ENCODE peak calls at places on chromosomes 5 and 9, in four cellular contexts. Q is uterus, S is cardiac muscle cell, H is kidney. G is an unnamed sample. For H3K4me1, the result is how much of the 10 kb centered on the place peaks cover.

GRCh38 chr5:5492087-5492933 is 69.8 kb downstream of the ICE1 start:
- DNase-seq in Q (no peak), S (peak), H (no peak), G (peak)

GRCh38 chr5:6631441-6631840 is 1.4 kb downstream of the NSUN2 start:
- DNase-seq in S (peak), H (no peak), Q (no peak), G (no peak)

GRCh38 chr5:1119312-1119831 is 7.5 kb upstream of the SLC12A7 start:
- DNase-seq in S (no peak), H (no peak), Q (no peak), G (no peak)

GRCh38 chr5:87524217-87524616 is 111.5 kb upstream of the CCNH start:
- DNase-seq in S (no peak), Q (no peak), H (no peak), G (no peak)

GRCh38 chr5:29262683-29263082 is 1930.8 kb upstream of the CDH6 start:
- DNase-seq in S (no peak), Q (no peak), H (no peak), G (no peak)

GRCh38 chr9:135561391-135562234 is at the start of gene PAEP:
- DNase-seq in H (no peak), Q (no peak), S (peak), G (no peak)

GRCh38 chr5:163846512-163846911 is 341.1 kb downstream of the MAT2B start:
- DNase-seq in Q (no peak), S (peak), H (no peak), G (no peak)

GRCh38 chr5:98296426-98296825 is 477.0 kb upstream of the RGMB start:
- DNase-seq in S (peak), H (no peak), Q (no peak), G (no peak)

GRCh38 chr9:113296796-113297558 is 6.2 kb downstream of the RNF183 start:
- DNase-seq in S (no peak), Q (no peak), H (no peak), G (no peak)

GRCh38 chr5:154850255-154851062 is at the start of gene FAXDC2:
- DNase-seq in S (peak), H (peak), Q (peak), G (no peak)

GRCh38 chr9:16704489-16705111 is 165.9 kb downstream of the BNC2 start:
- DNase-seq in H (peak), S (peak), Q (peak), G (no peak)

GRCh38 chr5:177448244-177448950 is 1.8 kb downstream of the PRR7 start:
- DNase-seq in H (no peak), S (no peak), Q (no peak), G (no peak)

GRCh38 chr5:181259974-181260719 is 796 bp downstream of the TRIM52 start:
- DNase-seq in Q (no peak), S (no peak), H (no peak), G (no peak)
- H3K4me1 ChIP-seq in Q (under half), S (under half), H (under half), G (under half)

DNA sequence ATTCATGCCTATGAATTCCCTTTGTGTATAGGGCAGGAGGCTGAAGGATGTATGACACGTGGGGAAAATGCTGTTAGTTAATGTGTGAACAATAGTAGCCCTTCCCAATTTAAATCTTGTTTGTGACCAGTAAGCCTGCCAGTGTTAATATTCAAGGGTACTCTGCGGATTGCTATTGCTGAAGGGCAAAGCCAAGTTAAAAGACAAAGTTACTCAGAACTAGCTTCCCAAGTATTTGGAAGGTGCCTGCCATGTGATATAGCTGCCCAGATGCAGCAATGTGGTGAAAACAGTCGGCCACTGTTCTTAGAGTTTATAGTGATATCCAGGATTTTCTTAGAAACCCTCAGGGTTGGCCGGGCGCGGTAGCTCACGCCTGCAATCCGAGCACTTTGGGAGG is 34.6 kb downstream of the MARVELD2 start:
- DNase-seq in H (no peak), S (no peak), Q (no peak), G (no peak)
- H3K27ac ChIP-seq in H (peak), S (no peak), Q (no peak), G (no peak)

DNA sequence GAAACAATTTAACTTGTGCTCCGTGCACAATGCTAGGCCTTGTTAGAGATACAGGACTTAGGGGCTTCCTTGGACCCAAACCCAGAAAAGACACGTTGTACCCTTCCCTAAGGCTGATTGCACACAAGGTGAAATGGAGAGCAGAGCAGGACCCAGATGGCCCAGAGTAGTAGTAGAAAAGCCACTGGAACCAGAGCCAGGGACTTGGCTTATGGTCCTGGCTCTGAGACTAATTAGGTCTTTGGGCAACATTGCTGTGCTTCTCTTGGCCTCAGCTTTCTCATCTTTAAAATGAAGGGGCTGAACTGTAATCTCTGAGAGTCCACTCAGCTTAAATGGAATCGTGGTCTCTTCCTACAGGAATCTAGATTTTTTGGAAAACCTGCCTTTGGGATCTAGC is 42.3 kb downstream of the EBF1 start:
- DNase-seq in S (no peak), Q (no peak), H (no peak), G (no peak)
- H3K4me1 ChIP-seq in S (under half), Q (under half), H (under half), G (under half)

GRCh38 chr5:167767775-167768174 is 523.7 kb upstream of the WWC1 start:
- DNase-seq in H (no peak), S (no peak), Q (no peak), G (no peak)

GRCh38 chr5:167763772-167764171 is 527.7 kb upstream of the WWC1 start:
- DNase-seq in S (peak), Q (no peak), H (no peak), G (no peak)

GRCh38 chr5:167765341-167765740 is 526.1 kb upstream of the WWC1 start:
- DNase-seq in H (no peak), S (peak), Q (no peak), G (no peak)

GRCh38 chr5:167766957-167767356 is 524.5 kb upstream of the WWC1 start:
- DNase-seq in H (no peak), S (no peak), Q (no peak), G (no peak)

GRCh38 chr5:167764650-167765289 is 526.7 kb upstream of the WWC1 start:
- DNase-seq in S (no peak), H (no peak), Q (no peak), G (no peak)
- H3K27ac ChIP-seq in S (no peak), H (no peak), Q (no peak), G (no peak)